ENCODE peak calls at places on chromosomes 13 and 19, in four cellular contexts. O is left colon, K is cardiac fibroblast, G is HT1080. U is an unnamed sample.

GRCh38 chr19:51129716-51130115 is 5.0 kb downstream of the SIGLEC9 start:
- DNase-seq in G (no peak), K (no peak), O (no peak), U (no peak)

GRCh38 chr13:73040968-73041580 is 17.7 kb upstream of the KLF5 start:
- DNase-seq in G (no peak), O (peak), K (no peak), U (no peak)

GRCh38 chr19:5309438-5310204 is 31.0 kb downstream of the PTPRS start:
- DNase-seq in K (peak), O (no peak), G (no peak), U (no peak)

GRCh38 chr13:80563451-80563850 is 222.5 kb upstream of the SPRY2 start:
- DNase-seq in O (no peak), G (no peak), K (no peak), U (no peak)

GRCh38 chr13:43041368-43041921 is 18.1 kb downstream of the DNAJC15 start:
- DNase-seq in K (no peak), G (no peak), O (no peak), U (no peak)

GRCh38 chr13:77176350-77176749 is 149.4 kb upstream of the FBXL3 start:
- DNase-seq in O (no peak), K (peak), G (peak), U (peak)

GRCh38 chr13:41456768-41457588 is at the start of gene RGCC:
- DNase-seq in K (peak), O (peak), G (no peak), U (no peak)

GRCh38 chr19:29715695-29716581 is 877 bp upstream of the C19orf12 start:
- DNase-seq in G (peak), O (peak), K (peak), U (peak)

GRCh38 chr19:45577111-45577905 is 7.3 kb downstream of the OPA3 start:
- DNase-seq in O (peak), G (peak), K (peak), U (peak)

GRCh38 chr19:55165952-55166529 is 372 bp downstream of the DNAAF3 start:
- DNase-seq in G (peak), O (peak), K (peak), U (peak)

GRCh38 chr19:1073063-1073955 is 6.3 kb downstream of the ARHGAP45 start:
- DNase-seq in G (no peak), O (no peak), K (no peak), U (no peak)

GRCh38 chr19:39448271-39448670 is 2.9 kb downstream of the SUPT5H start:
- DNase-seq in K (peak), O (no peak), G (peak), U (peak)

GRCh38 chr19:50239916-50240585 is 36.6 kb downstream of the MYH14 start:
- DNase-seq in K (no peak), G (no peak), O (no peak), U (no peak)

GRCh38 chr19:17209126-17210036 is 5.8 kb upstream of the USE1 start:
- DNase-seq in O (peak), K (peak), G (peak), U (peak)

GRCh38 chr19:40571831-40572495 is 4.7 kb upstream of the SHKBP1 start:
- DNase-seq in G (no peak), O (no peak), K (no peak), U (no peak)

GRCh38 chr19:39196860-39197562 is at the start of gene NCCRP1:
- DNase-seq in K (no peak), G (no peak), O (no peak), U (no peak)

GRCh38 chr13:37627428-37627827 is 28.9 kb upstream of the POSTN start:
- DNase-seq in K (no peak), O (no peak), G (no peak), U (no peak)

GRCh38 chr19:39924389-39924788 is 10.0 kb downstream of the FCGBP start:
- DNase-seq in K (no peak), G (no peak), O (no peak), U (no peak)

GRCh38 chr13:34675626-34676025 is 266.4 kb upstream of the NBEA start:
- DNase-seq in G (no peak), K (no peak), O (no peak), U (peak)

GRCh38 chr19:58560921-58561320 is 2.5 kb upstream of the UBE2M start:
- DNase-seq in G (no peak), K (no peak), O (no peak), U (no peak)